ENCODE peak calls at places on chromosome 12, in four cellular contexts. T is ovary, Z is HCT116, B is neuronal stem cell. G is an unnamed sample.
A peak's percentile ranks its signal among the peaks of the same experiment; 100 is the strongest.

GRCh38 chr12:53090559-53090958 is 6.9 kb upstream of the IGFBP6 start:
- DNase-seq in Z (no peak), T (no peak), B (no peak), G (no peak)

GRCh38 chr12:67855103-67855502 is 134.1 kb upstream of the IFNG-AS1 start:
- DNase-seq in T (no peak), Z (no peak), B (no peak), G (no peak)

GRCh38 chr12:30796508-30796780 is 41.7 kb upstream of the CAPRIN2 start:
- DNase-seq in T (peak; percentile 32), Z (no peak), B (peak; percentile 66), G (no peak)

GRCh38 chr12:108386704-108387360 is 47.7 kb upstream of the CMKLR1 start:
- DNase-seq in T (no peak), B (no peak), Z (no peak), G (no peak)

GRCh38 chr12:122935318-122935717 is 30.9 kb downstream of the ABCB9 start:
- DNase-seq in T (no peak), Z (no peak), B (no peak), G (no peak)

GRCh38 chr12:14892726-14893442 is 7.2 kb upstream of the MGP start:
- DNase-seq in T (peak; percentile 59), Z (no peak), B (no peak), G (no peak)

GRCh38 chr12:76277480-76277879 is 70.7 kb downstream of the BBS10 start:
- DNase-seq in Z (no peak), T (no peak), B (no peak), G (no peak)

GRCh38 chr12:122946690-122947271 is 19.5 kb downstream of the ABCB9 start:
- DNase-seq in B (no peak), Z (peak; percentile 92), T (no peak), G (no peak)

GRCh38 chr12:110578522-110579238 is 4.4 kb downstream of the PPTC7 start:
- DNase-seq in T (no peak), B (no peak), Z (peak; percentile 88), G (no peak)

GRCh38 chr12:30811966-30812365 is 57.2 kb upstream of the CAPRIN2 start:
- DNase-seq in T (no peak), Z (no peak), B (no peak), G (no peak)

GRCh38 chr12:109131522-109132050 is 15.2 kb downstream of the ACACB start:
- DNase-seq in Z (no peak), B (no peak), T (no peak), G (no peak)

GRCh38 chr12:43917896-43918295 is 82.0 kb downstream of the TMEM117 start:
- DNase-seq in T (no peak), Z (no peak), B (no peak), G (no peak)

GRCh38 chr12:43120189-43120588 is 431.8 kb downstream of the ADAMTS20 start:
- DNase-seq in B (no peak), Z (no peak), T (no peak), G (no peak)

GRCh38 chr12:112148031-112148513 is 22.7 kb downstream of the TRAFD1 start:
- DNase-seq in Z (no peak), T (no peak), B (no peak), G (no peak)

GRCh38 chr12:56522486-56523193 is 1.0 kb downstream of the RBMS2 start:
- DNase-seq in Z (no peak), B (peak; percentile 6), T (no peak), G (no peak)

GRCh38 chr12:90999946-91000345 is 4.8 kb downstream of the EPYC start:
- DNase-seq in Z (no peak), B (no peak), T (no peak), G (no peak)

GRCh38 chr12:94427520-94428381 is 31.9 kb downstream of the CEP83 start:
- DNase-seq in T (peak; percentile 86), B (no peak), Z (no peak), G (no peak)

GRCh38 chr12:80269953-80270552 is 170.7 kb downstream of the OTOGL start:
- DNase-seq in B (peak; percentile 35), T (no peak), Z (peak; percentile 23), G (no peak)

GRCh38 chr12:123269395-123269892 is 2.2 kb downstream of the CDK2AP1 start:
- DNase-seq in T (peak; percentile 66), Z (no peak), B (peak; percentile 82), G (no peak)

GRCh38 chr12:79691299-79692248 is 810 bp upstream of the PAWR start:
- DNase-seq in T (no peak), Z (no peak), B (no peak), G (no peak)

GRCh38 chr12:6821674-6822433 is at the start of gene GPR162:
- DNase-seq in T (peak; percentile 72), B (peak; percentile 70), Z (no peak), G (no peak)

GRCh38 chr12:108043750-108044149 is 85.3 kb upstream of the WSCD2 start:
- DNase-seq in Z (no peak), B (no peak), T (no peak), G (no peak)

GRCh38 chr12:26791328-26791791 is 41.6 kb downstream of the ITPR2 start:
- DNase-seq in T (no peak), Z (no peak), B (no peak), G (no peak)

GRCh38 chr12:224330-224729 is 10.4 kb upstream of the SLC6A12 start:
- DNase-seq in Z (no peak), T (no peak), B (no peak), G (no peak)

GRCh38 chr12:34399631-34400422 is 377.5 kb downstream of the ALG10 start:
- DNase-seq in B (no peak), T (peak; percentile 3), Z (no peak), G (no peak)

GRCh38 chr12:34398706-34399630 is 376.7 kb downstream of the ALG10 start:
- DNase-seq in T (peak; percentile 6), Z (no peak), B (no peak), G (peak; percentile 6)

GRCh38 chr12:34396861-34397590 is 374.7 kb downstream of the ALG10 start:
- DNase-seq in T (peak; percentile 2), B (no peak), Z (no peak), G (peak; percentile 3)

GRCh38 chr12:34398366-34398705 is 376.0 kb downstream of the ALG10 start:
- DNase-seq in T (peak; percentile 2), B (no peak), Z (no peak), G (peak; percentile 2)

DNA sequence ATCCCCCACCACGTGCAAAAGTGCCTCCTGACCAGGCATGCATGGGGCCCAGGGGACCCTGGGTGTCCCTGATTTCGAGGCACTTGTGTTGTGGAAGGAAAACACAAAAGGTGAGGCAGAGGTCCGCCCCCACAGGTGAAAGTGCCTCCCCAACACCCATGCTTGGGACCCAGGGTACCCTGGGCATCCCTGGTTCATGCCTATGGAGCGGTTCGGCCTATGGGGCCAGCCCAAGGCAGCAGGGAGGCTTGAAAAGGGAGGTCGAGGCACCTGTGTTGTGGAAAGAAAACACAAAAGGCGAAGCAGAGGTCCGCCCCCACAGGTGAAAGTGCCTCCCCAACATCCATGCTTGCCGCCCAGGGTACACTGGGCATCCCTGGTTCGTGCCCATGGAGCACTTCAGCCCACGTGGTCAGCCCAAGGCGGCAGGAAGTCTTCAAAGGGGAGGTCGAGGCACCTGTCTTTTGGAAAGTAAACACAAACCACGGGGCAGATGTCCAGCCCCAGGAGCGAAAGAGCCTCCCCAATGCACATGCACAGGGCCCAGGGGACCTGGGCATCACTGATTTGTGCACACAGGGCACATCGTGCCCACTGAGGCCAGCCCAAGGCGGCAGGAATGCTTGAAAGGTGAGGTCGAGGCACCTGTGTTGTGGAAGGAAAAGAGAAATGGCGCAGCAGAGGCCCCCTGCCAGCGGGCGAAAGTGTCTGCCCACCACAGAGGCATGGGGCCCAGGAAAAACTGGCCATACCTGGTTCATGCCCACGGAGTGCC is 375.5 kb downstream of the ALG10 start:
- DNase-seq in Z (no peak), T (peak; percentile 1), B (no peak), G (peak; percentile 3)
- H3K9me3 ChIP-seq in Z (no peaks in the 10 kb centered on the region), T (peaks cover 11% of the 10 kb centered on the region), B (no peaks in the 10 kb centered on the region), G (no peaks in the 10 kb centered on the region)

GRCh38 chr12:34393821-34394150 is 371.5 kb downstream of the ALG10 start:
- DNase-seq in T (peak; percentile 4), Z (no peak), B (no peak), G (peak; percentile 9)

GRCh38 chr12:34394211-34395055 is 372.1 kb downstream of the ALG10 start:
- DNase-seq in B (no peak), Z (no peak), T (peak; percentile 1), G (no peak)

GRCh38 chr12:34393086-34393820 is 371.0 kb downstream of the ALG10 start:
- DNase-seq in Z (no peak), B (no peak), T (peak; percentile 15), G (peak; percentile 1)

GRCh38 chr12:34395056-34396005 is 373.0 kb downstream of the ALG10 start:
- DNase-seq in T (peak; percentile 5), B (no peak), Z (no peak), G (peak; percentile 2)

GRCh38 chr12:34396006-34396860 is 373.9 kb downstream of the ALG10 start:
- DNase-seq in T (peak; percentile 3), B (no peak), Z (no peak), G (no peak)
- H3K9me3 ChIP-seq in T (peaks cover 11% of the 10 kb centered on the region), B (no peaks in the 10 kb centered on the region), Z (no peaks in the 10 kb centered on the region), G (no peaks in the 10 kb centered on the region)

GRCh38 chr12:31853520-31853919 is 105.7 kb upstream of the RESF1 start:
- DNase-seq in T (no peak), B (no peak), Z (no peak), G (no peak)
- H3K9me3 ChIP-seq in T (no peaks in the 10 kb centered on the region), B (peaks cover 15% of the 10 kb centered on the region), Z (peaks cover 7% of the 10 kb centered on the region), G (no peaks in the 10 kb centered on the region)

DNA sequence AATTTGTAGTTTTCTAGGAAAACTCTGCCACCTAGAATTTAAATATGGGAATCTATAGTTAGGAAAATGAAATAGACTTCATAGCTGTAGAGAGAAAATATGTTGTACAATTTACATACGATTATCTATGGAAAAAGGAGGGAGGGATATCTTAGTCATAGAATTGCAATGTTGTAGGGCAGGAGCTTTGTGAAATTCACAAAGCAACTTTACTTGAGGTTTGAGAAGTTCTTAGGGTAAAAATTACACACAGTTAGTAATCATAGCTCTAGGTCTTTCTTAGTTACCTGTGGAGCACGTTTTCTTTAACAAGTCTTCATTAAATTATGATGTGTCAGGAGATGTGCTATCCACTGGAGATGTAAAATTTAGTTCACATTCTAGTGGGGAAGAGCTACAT is 61.4 kb upstream of the DBX2 start:
- DNase-seq in B (no peak), T (no peak), Z (no peak), G (no peak)
- H3K9me3 ChIP-seq in B (no peaks in the 10 kb centered on the region), T (no peaks in the 10 kb centered on the region), Z (no peaks in the 10 kb centered on the region), G (no peaks in the 10 kb centered on the region)

GRCh38 chr12:100584261-100584660 is 10.8 kb downstream of the GAS2L3 start:
- DNase-seq in B (no peak), Z (no peak), T (no peak), G (no peak)
- H3K9me3 ChIP-seq in B (peaks cover 25% of the 10 kb centered on the region), Z (no peaks in the 10 kb centered on the region), T (no peaks in the 10 kb centered on the region), G (no peaks in the 10 kb centered on the region)

GRCh38 chr12:133061954-133062353 is 18.8 kb upstream of the ZNF140 start:
- DNase-seq in Z (no peak), B (no peak), T (no peak), G (no peak)

GRCh38 chr12:133058203-133059125 is 21.2 kb downstream of the ZNF84 start:
- DNase-seq in B (no peak), T (no peak), Z (no peak), G (no peak)

GRCh38 chr12:133057446-133057845 is 20.1 kb downstream of the ZNF84 start:
- DNase-seq in B (no peak), Z (no peak), T (no peak), G (no peak)
- H3K9me3 ChIP-seq in B (peaks cover 99% of the 10 kb centered on the region), Z (peaks cover 75% of the 10 kb centered on the region), T (peaks cover 50% of the 10 kb centered on the region), G (peaks cover 77% of the 10 kb centered on the region)

GRCh38 chr12:12087693-12088034 is 16.9 kb downstream of the BCL2L14 start:
- DNase-seq in T (no peak), Z (no peak), B (no peak), G (no peak)
- H3K9me3 ChIP-seq in T (no peaks in the 10 kb centered on the region), Z (no peaks in the 10 kb centered on the region), B (no peaks in the 10 kb centered on the region), G (no peaks in the 10 kb centered on the region)

G was measured in T-helper 17 cell.